ENCODE peak calls at places on chromosomes 2 and 18, in eight cellular contexts. R is endothelial cell, T is ascending aorta, I is A549, J is fibroblast of mammary gland, W is BJ, M is kidney, K is PC-9. Z is an unnamed sample.
A peak's percentile ranks its signal among the peaks of the same experiment; 100 is the strongest.

GRCh38 chr2:40300391-40300790 is 151.5 kb downstream of the SLC8A1 start:
- DNase-seq in M (no peak), W (no peak), K (no peak), R (no peak), I (no peak), J (no peak), T (no peak), Z (no peak)

GRCh38 chr2:102893870-102894269 is 132.0 kb downstream of the TMEM182 start:
- DNase-seq in T (no peak), J (no peak), W (no peak), M (no peak), I (no peak), R (no peak), K (no peak), Z (peak; percentile 30)

GRCh38 chr2:61173116-61173515 is 11.1 kb downstream of the C2orf74 start:
- DNase-seq in T (no peak), J (no peak), I (no peak), K (no peak), W (no peak), R (no peak), M (no peak), Z (no peak)

GRCh38 chr18:6606411-6607085 is 123.0 kb upstream of the ARHGAP28 start:
- DNase-seq in I (no peak), T (no peak), R (no peak), W (no peak), K (no peak), J (no peak), M (no peak), Z (no peak)

GRCh38 chr2:107932986-107933385 is 53.3 kb upstream of the SLC5A7 start:
- DNase-seq in K (no peak), I (peak; percentile 23), R (no peak), M (no peak), W (no peak), J (peak; percentile 28), T (no peak), Z (no peak)

GRCh38 chr2:8193686-8194615 is 487.9 kb upstream of the ID2 start:
- DNase-seq in R (no peak), J (no peak), K (no peak), W (no peak), I (no peak), M (no peak), T (no peak), Z (peak; percentile 79)

GRCh38 chr2:52936029-52936428 is 831.6 kb upstream of the CHAC2 start:
- DNase-seq in K (no peak), M (no peak), T (no peak), W (no peak), I (peak; percentile 36), R (no peak), J (peak; percentile 5), Z (no peak)

GRCh38 chr2:145168091-145168490 is 648.2 kb upstream of the ZEB2 start:
- DNase-seq in I (no peak), W (no peak), J (no peak), K (no peak), R (no peak), T (no peak), M (no peak), Z (no peak)

GRCh38 chr18:48851563-48851962 is 99.2 kb downstream of the SMAD7 start:
- DNase-seq in J (no peak), T (no peak), K (no peak), I (no peak), W (no peak), M (peak; percentile 88), R (no peak), Z (no peak)

GRCh38 chr2:234840336-234840735 is 111.5 kb upstream of the SH3BP4 start:
- DNase-seq in M (no peak), W (peak; percentile 75), T (no peak), J (peak; percentile 95), I (peak; percentile 87), K (peak; percentile 92), R (peak; percentile 42), Z (peak; percentile 55)

GRCh38 chr2:173963323-173963816 is 1.8 kb downstream of the SP3 start:
- DNase-seq in I (peak; percentile 76), W (no peak), K (peak; percentile 78), J (peak; percentile 76), M (no peak), T (no peak), R (peak; percentile 60), Z (no peak)

GRCh38 chr2:10494351-10495066 is 46.4 kb upstream of the ODC1 start:
- DNase-seq in I (no peak), K (no peak), T (no peak), R (no peak), M (peak; percentile 61), J (no peak), W (no peak), Z (no peak)

GRCh38 chr2:25323612-25324189 is 18.0 kb downstream of the DNMT3A start:
- DNase-seq in R (no peak), K (no peak), J (no peak), M (no peak), I (no peak), W (no peak), T (no peak), Z (no peak)

GRCh38 chr2:66170681-66171234 is 264.2 kb upstream of the MEIS1 start:
- DNase-seq in K (no peak), R (no peak), W (no peak), M (no peak), T (no peak), I (no peak), J (no peak), Z (no peak)

GRCh38 chr2:72778410-72778809 is 47.4 kb downstream of the EXOC6B start:
- DNase-seq in T (no peak), K (no peak), W (no peak), M (no peak), J (peak; percentile 74), R (no peak), I (peak; percentile 82), Z (no peak)

GRCh38 chr2:36584148-36584794 is 13.7 kb downstream of the FEZ2 start:
- DNase-seq in I (no peak), W (no peak), M (no peak), T (no peak), J (no peak), R (no peak), K (no peak), Z (no peak)

GRCh38 chr2:129766594-129766993 is 212.9 kb upstream of the RAB6C start:
- DNase-seq in M (no peak), K (no peak), R (no peak), I (no peak), T (no peak), W (no peak), J (no peak), Z (no peak)

DNA sequence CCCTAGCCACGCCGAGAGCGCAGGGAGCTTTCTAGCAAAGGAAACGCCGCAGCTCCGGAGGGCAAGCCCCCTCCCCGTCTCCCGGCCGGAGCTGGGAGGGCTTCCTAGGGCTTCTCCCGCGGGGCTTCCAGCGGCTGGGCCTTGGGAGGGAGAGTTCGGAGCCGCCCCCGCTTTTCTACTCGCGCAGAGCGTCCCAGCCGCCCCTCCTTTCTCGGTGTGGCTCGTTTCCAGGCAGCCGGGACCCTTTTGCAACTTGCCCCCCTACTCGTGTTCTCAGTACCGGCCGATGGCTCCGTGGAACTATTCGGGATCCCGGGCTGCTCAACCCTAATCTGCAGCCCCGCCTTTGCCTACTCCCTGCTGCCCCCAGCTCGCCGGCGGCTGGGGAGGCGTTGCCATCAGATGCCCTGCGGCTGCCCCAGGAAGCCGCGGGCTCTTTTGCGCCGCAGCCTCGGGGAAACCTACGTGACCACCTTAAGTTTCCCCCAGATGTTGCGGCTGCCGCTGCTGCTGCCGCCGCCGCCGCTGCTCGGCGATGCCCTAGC is 1.5 kb upstream of the NR4A2 start:
- DNase-seq in R (peak; percentile 83), K (no peak), I (peak; percentile 55), W (no peak), T (no peak), J (peak; percentile 66), M (peak; percentile 93), Z (peak; percentile 70)
- TF ChIP-seq CTCF in R (no peak), K (no peak), I (no peak), W (peak; percentile 13), T (peak; percentile 33), J (no peak), M (peak; percentile 12), Z (no peak)

GRCh38 chr18:50218432-50219197 is 23.7 kb upstream of the MYO5B start:
- DNase-seq in K (no peak), W (no peak), M (no peak), I (peak; percentile 40), J (peak; percentile 35), R (peak; percentile 17), T (no peak), Z (peak; percentile 45)
- TF ChIP-seq CTCF in K (peak; percentile 63), W (peak; percentile 31), M (peak; percentile 35), I (peak; percentile 50), J (peak; percentile 30), R (peak; percentile 19), T (no peak), Z (peak; percentile 70)

GRCh38 chr2:99670768-99671734 is 181.2 kb upstream of the REV1 start:
- DNase-seq in M (no peak), T (no peak), I (no peak), K (no peak), W (no peak), J (no peak), R (no peak), Z (no peak)

GRCh38 chr2:99662761-99663341 is 173.0 kb upstream of the REV1 start:
- DNase-seq in T (no peak), W (peak; percentile 99), J (peak; percentile 95), I (no peak), R (no peak), M (no peak), K (no peak), Z (no peak)

GRCh38 chr2:99660616-99661416 is 171.0 kb upstream of the REV1 start:
- DNase-seq in T (no peak), M (no peak), K (no peak), R (no peak), J (no peak), I (no peak), W (no peak), Z (no peak)

GRCh38 chr2:99663641-99664040 is 173.8 kb upstream of the REV1 start:
- DNase-seq in W (no peak), R (no peak), K (no peak), I (no peak), M (no peak), J (no peak), T (no peak), Z (no peak)

DNA sequence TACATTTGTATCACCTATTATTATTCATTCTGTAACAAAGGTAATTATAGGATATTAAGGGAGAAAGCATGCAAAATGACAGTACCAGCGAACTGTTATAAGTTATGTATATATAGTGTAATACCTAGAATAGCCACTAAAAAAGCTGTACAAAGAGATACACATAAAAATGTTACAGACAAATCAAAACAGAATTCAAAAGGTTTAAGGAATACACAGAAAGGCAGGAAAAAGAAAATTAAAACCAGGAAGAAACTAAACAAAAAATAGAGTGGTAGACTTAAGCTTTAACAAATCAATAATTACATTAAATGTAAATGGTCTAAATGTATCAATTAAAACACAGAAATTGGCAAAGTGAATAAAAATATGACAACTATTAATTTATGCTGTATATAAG is 176.4 kb upstream of the REV1 start:
- DNase-seq in T (no peak), J (no peak), K (no peak), I (no peak), R (no peak), W (no peak), M (no peak), Z (no peak)
- TF ChIP-seq CTCF in T (no peak), J (peak; percentile 4), K (peak; percentile 16), I (no peak), R (peak; percentile 37), W (no peak), M (no peak), Z (peak; percentile 26)

DNA sequence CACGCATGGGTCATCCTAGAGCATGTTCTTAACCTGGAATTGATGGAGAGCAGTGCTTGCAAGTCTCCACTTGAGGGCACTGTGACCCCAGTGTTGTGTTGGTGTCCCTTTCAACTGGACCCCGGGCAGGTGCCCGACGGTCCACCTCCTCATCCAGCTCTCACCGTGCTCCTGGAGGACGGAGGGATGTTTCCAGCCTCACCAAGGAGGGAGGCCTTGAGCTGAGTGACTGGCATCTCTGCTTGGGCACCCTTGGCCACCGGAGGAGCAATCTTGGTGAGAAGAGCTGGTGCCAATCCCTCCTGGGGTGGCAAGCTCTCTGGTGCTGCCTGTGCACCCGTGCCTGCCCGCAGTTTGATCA is 45.4 kb upstream of the ASB18 start:
- DNase-seq in T (no peak), W (no peak), I (peak; percentile 37), J (peak; percentile 17), R (peak; percentile 68), K (no peak), M (no peak), Z (peak; percentile 73)
- TF ChIP-seq CTCF in T (no peak), W (peak; percentile 40), I (peak; percentile 50), J (peak; percentile 56), R (peak; percentile 77), K (peak; percentile 73), M (peak; percentile 52), Z (peak; percentile 92)